ENCODE peak calls at places on chromosome 11, in seven cellular contexts. M is mesendoderm, N is fibroblast of lung, I is GM23248, R is kidney, J is neural progenitor cell, E is IMR-90. X is an unnamed sample.

GRCh38 chr11:69290791-69291190 is 3.2 kb upstream of the MYEOV start:
- DNase-seq in E (no peak), N (no peak), M (no peak), J (no peak), R (no peak), I (no peak), X (no peak)

GRCh38 chr11:11807811-11808210 is 34.0 kb upstream of the USP47 start:
- DNase-seq in J (no peak), R (no peak), N (no peak), E (no peak), I (no peak), M (no peak), X (no peak)

GRCh38 chr11:16321148-16321547 is 35.2 kb downstream of the SOX6 start:
- DNase-seq in I (no peak), N (no peak), E (peak; percentile 30), R (no peak), J (no peak), M (no peak), X (no peak)

GRCh38 chr11:10809373-10810199 is 860 bp upstream of the EIF4G2 start:
- DNase-seq in J (peak; percentile 88), N (peak; percentile 67), E (peak; percentile 80), I (peak; percentile 86), R (no peak), M (peak; percentile 84), X (peak; percentile 75)

GRCh38 chr11:72828081-72828567 is 13.9 kb downstream of the ATG16L2 start:
- DNase-seq in I (peak; percentile 29), R (no peak), J (no peak), M (no peak), N (peak; percentile 48), E (peak; percentile 44), X (no peak)

GRCh38 chr11:67279589-67280340 is 9.3 kb upstream of the ANKRD13D start:
- DNase-seq in M (no peak), I (no peak), E (no peak), N (no peak), R (peak; percentile 74), J (no peak), X (no peak)

GRCh38 chr11:62048101-62048500 is 75.7 kb upstream of the INCENP start:
- DNase-seq in E (no peak), N (peak; percentile 30), J (no peak), M (peak; percentile 20), I (peak; percentile 34), R (no peak), X (peak; percentile 78)

GRCh38 chr11:118929496-118930151 is 3.9 kb upstream of the BCL9L start:
- DNase-seq in M (peak; percentile 98), I (peak; percentile 84), J (peak; percentile 94), N (peak; percentile 81), R (peak; percentile 97), E (peak; percentile 77), X (peak; percentile 84)

GRCh38 chr11:66950113-66950535 is 8.1 kb downstream of the PC start:
- DNase-seq in J (no peak), N (peak; percentile 75), I (peak; percentile 85), E (peak; percentile 94), R (peak; percentile 84), M (peak; percentile 97), X (peak; percentile 63)

GRCh38 chr11:31069447-31070205 is 299.9 kb downstream of the DCDC1 start:
- DNase-seq in N (no peak), J (no peak), I (peak; percentile 15), R (no peak), E (no peak), M (no peak), X (no peak)

GRCh38 chr11:119065369-119065768 is 2.2 kb upstream of the VPS11 start:
- DNase-seq in N (peak; percentile 44), J (peak; percentile 43), R (no peak), M (peak; percentile 68), E (peak; percentile 40), I (peak; percentile 65), X (peak; percentile 43)

GRCh38 chr11:60852639-60853468 is 2.9 kb downstream of the PTGDR2 start:
- DNase-seq in N (no peak), I (no peak), M (no peak), E (no peak), J (peak; percentile 57), R (no peak), X (no peak)

GRCh38 chr11:110509485-110509884 is 79.7 kb downstream of the FDX1 start:
- DNase-seq in N (no peak), I (no peak), M (no peak), E (no peak), R (no peak), J (no peak), X (no peak)

GRCh38 chr11:20623258-20623657 is 23.9 kb downstream of the SLC6A5 start:
- DNase-seq in N (no peak), J (no peak), M (no peak), E (no peak), I (no peak), R (no peak), X (no peak)

GRCh38 chr11:27375370-27375769 is 12.4 kb upstream of the CCDC34 start:
- DNase-seq in M (no peak), R (no peak), I (no peak), N (no peak), J (no peak), E (no peak), X (no peak)

GRCh38 chr11:104735013-104735412 is 163.2 kb downstream of the CASP12 start:
- DNase-seq in M (no peak), N (no peak), I (no peak), J (no peak), R (no peak), E (no peak), X (no peak)

GRCh38 chr11:56380120-56380519 is 4.7 kb downstream of the OR8U1 start:
- DNase-seq in J (no peak), M (no peak), R (no peak), N (no peak), E (no peak), I (no peak), X (no peak)

GRCh38 chr11:63944987-63945386 is 6.2 kb downstream of the NAA40 start:
- DNase-seq in E (no peak), M (no peak), N (no peak), R (no peak), I (peak; percentile 76), J (no peak), X (no peak)

GRCh38 chr11:1546077-1546535 is 26.0 kb downstream of the DUSP8 start:
- DNase-seq in I (no peak), N (no peak), M (no peak), R (peak; percentile 83), J (no peak), E (no peak), X (no peak)

GRCh38 chr11:108122166-108122628 is 830 bp downstream of the ACAT1 start:
- DNase-seq in J (peak; percentile 31), N (peak; percentile 34), R (no peak), I (peak; percentile 57), E (no peak), M (peak; percentile 18), X (peak; percentile 46)

GRCh38 chr11:69352715-69353325 is 58.9 kb downstream of the MYEOV start:
- DNase-seq in R (no peak), I (peak; percentile 95), N (peak; percentile 91), M (peak; percentile 52), J (no peak), E (peak; percentile 99), X (peak; percentile 67)

GRCh38 chr11:95453616-95454118 is 222.7 kb upstream of the SESN3 start:
- DNase-seq in J (no peak), R (peak; percentile 85), N (peak; percentile 17), M (no peak), E (no peak), I (peak; percentile 59), X (no peak)

GRCh38 chr11:14902650-14903350 is 10.8 kb upstream of the CYP2R1 start:
- DNase-seq in J (no peak), N (peak; percentile 80), R (no peak), I (peak; percentile 51), E (peak; percentile 71), M (peak; percentile 25), X (peak; percentile 24)

GRCh38 chr11:126515501-126515900 is 160.0 kb downstream of the ST3GAL4 start:
- DNase-seq in E (no peak), I (no peak), J (no peak), N (no peak), R (no peak), M (no peak), X (no peak)

GRCh38 chr11:111573821-111574249 is 28.4 kb upstream of the SIK2 start:
- DNase-seq in R (no peak), I (peak; percentile 51), M (no peak), J (no peak), E (no peak), N (peak; percentile 32), X (peak; percentile 48)

GRCh38 chr11:102330226-102330625 is 12.9 kb downstream of the BIRC3 start:
- DNase-seq in I (peak; percentile 48), R (no peak), M (no peak), J (no peak), N (no peak), E (peak; percentile 28), X (no peak)

GRCh38 chr11:133951484-133952198 is 5.1 kb downstream of the IGSF9B start:
- DNase-seq in E (peak; percentile 4), M (peak; percentile 72), R (no peak), N (no peak), I (peak; percentile 74), J (peak; percentile 59), X (peak; percentile 68)

DNA sequence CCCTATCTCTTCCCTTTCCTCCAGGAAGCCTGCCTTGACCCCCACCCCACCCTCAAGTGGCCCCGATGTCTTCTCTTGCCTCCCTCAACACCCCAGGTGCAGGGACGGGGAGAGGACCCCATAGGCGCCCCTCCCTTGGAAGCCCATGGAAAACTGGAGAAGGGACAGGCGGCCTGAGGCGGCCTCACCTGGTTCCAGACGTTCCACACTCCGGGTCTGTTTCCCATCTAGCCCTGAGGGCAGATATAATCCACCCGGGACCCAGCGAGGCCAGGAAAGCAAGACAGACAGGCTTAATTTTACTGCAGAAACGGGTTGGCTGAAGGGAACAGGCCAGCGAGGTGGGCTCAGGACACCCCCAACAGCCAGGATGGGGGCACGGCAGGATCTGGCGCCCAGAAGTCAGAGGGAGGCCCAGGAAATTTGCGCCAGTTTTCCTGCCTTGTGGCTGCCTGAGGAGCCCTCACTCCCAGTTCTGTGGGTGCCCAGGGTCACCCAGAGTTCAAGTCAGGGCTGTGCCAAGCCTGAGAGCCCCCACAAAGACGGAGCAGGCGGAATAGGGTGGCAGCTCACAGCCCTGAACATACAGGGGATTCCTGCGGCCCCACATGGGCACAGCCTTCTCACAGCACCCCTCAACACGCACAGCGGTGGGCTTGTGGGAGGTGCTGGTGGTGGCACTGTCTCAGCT is 3.0 kb upstream of the SIGIRR start:
- DNase-seq in M (no peak), I (no peak), N (no peak), E (no peak), R (no peak), J (no peak), X (no peak)
- H3K4me3 ChIP-seq in M (no peak overlapping the region), I (no peak overlapping the region), N (no peak overlapping the region), E (no peak overlapping the region), R (no peak overlapping the region), J (peak overlapping the region; percentile 60), X (no peak overlapping the region)

GRCh38 chr11:24636291-24636629 is 139.4 kb downstream of the LUZP2 start:
- DNase-seq in R (no peak), M (no peak), N (no peak), J (no peak), E (no peak), I (no peak), X (no peak)
- H3K9ac ChIP-seq in R (no peak overlapping the region), M (no peak overlapping the region), N (no peak overlapping the region), J (no peak overlapping the region), E (no peak overlapping the region), I (no peak overlapping the region), X (no peak overlapping the region)

GRCh38 chr11:57647960-57648776 is 1.5 kb downstream of the YPEL4 start:
- DNase-seq in I (peak; percentile 60), R (peak; percentile 69), J (no peak), N (no peak), E (no peak), M (peak; percentile 41), X (peak; percentile 36)
- H3K4me3 ChIP-seq in I (peak overlapping the region; percentile 79), R (no peak overlapping the region), J (peak overlapping the region; percentile 45), N (no peak overlapping the region), E (peak overlapping the region; percentile 67), M (no peak overlapping the region), X (peak overlapping the region; percentile 74)

GRCh38 chr11:123264431-123264780 is 69.4 kb upstream of the CLMP start:
- DNase-seq in R (no peak), J (no peak), N (no peak), M (no peak), I (no peak), E (no peak), X (no peak)
- H3K9ac ChIP-seq in R (no peak overlapping the region), J (no peak overlapping the region), N (no peak overlapping the region), M (no peak overlapping the region), I (no peak overlapping the region), E (no peak overlapping the region), X (no peak overlapping the region)